ENCODE peak calls at places on chromosomes 7 and 10, in eight cellular contexts. A, T, B, Q, S, C, O and H are unnamed samples.

GRCh38 chr7:105805619-105806018 is 70.8 kb downstream of the ATXN7L1 start:
- DNase-seq in A (no peak), S (no peak), C (peak; percentile 92), Q (no peak), O (no peak), B (no peak), T (no peak), H (no peak)

GRCh38 chr10:4671451-4672145 is 154.4 kb upstream of the AKR1E2 start:
- DNase-seq in B (no peak), S (no peak), O (no peak), Q (no peak), A (no peak), C (no peak), T (no peak), H (no peak)

GRCh38 chr7:6209340-6209739 is 63.1 kb downstream of the CYTH3 start:
- DNase-seq in A (no peak), T (no peak), C (no peak), O (no peak), Q (no peak), B (no peak), S (no peak), H (no peak)

GRCh38 chr7:43076189-43076605 is 36.2 kb upstream of the HECW1 start:
- DNase-seq in S (peak; percentile 33), B (no peak), T (peak; percentile 20), C (no peak), A (no peak), O (peak; percentile 59), Q (no peak), H (no peak)

GRCh38 chr7:26200113-26200443 is 468 bp downstream of the HNRNPA2B1 start:
- DNase-seq in C (peak; percentile 87), T (peak; percentile 84), O (peak; percentile 82), B (peak; percentile 79), S (peak; percentile 77), Q (peak; percentile 83), A (no peak), H (no peak)

GRCh38 chr7:542935-543789 is 23.5 kb upstream of the PDGFA start:
- DNase-seq in Q (peak; percentile 92), C (no peak), S (peak; percentile 23), A (peak; percentile 79), O (no peak), T (peak; percentile 23), B (no peak), H (peak; percentile 59)

GRCh38 chr7:117098457-117098856 is 145.2 kb downstream of the ST7 start:
- DNase-seq in B (no peak), T (no peak), Q (no peak), O (no peak), S (no peak), C (no peak), A (peak; percentile 93), H (peak; percentile 86)

GRCh38 chr10:7117806-7118674 is 292.8 kb downstream of the SFMBT2 start:
- DNase-seq in B (no peak), O (no peak), Q (no peak), T (no peak), C (no peak), A (no peak), S (no peak), H (no peak)

GRCh38 chr7:140236626-140237025 is 59.8 kb upstream of the KDM7A start:
- DNase-seq in O (no peak), T (no peak), C (no peak), Q (no peak), B (no peak), A (no peak), S (no peak), H (no peak)

GRCh38 chr10:96275685-96276418 is 4.5 kb upstream of the BLNK start:
- DNase-seq in T (no peak), Q (peak; percentile 78), A (no peak), O (no peak), C (no peak), B (no peak), S (no peak), H (no peak)